ENCODE peak calls at places on chromosomes 6 and 20, in six cellular contexts. W, F, J, Z, V and S are unnamed samples.

GRCh38 chr20:53157443-53158408 is 185.6 kb downstream of the TSHZ2 start:
- DNase-seq in W (peak), Z (no peak), F (peak), V (peak), J (no peak), S (peak)

GRCh38 chr6:73323323-73323722 is 30.8 kb downstream of the DPPA5 start:
- DNase-seq in Z (no peak), V (no peak), F (no peak), J (no peak), W (no peak), S (no peak)

GRCh38 chr6:132401120-132401940 is at the start of gene MOXD1:
- DNase-seq in W (peak), Z (no peak), J (no peak), V (no peak), F (peak), S (peak)

GRCh38 chr20:56689852-56690485 is 60.9 kb downstream of the TFAP2C start:
- DNase-seq in W (no peak), J (no peak), F (no peak), V (no peak), Z (no peak), S (no peak)

GRCh38 chr6:167997642-167998041 is at the start of gene KIF25:
- DNase-seq in F (no peak), W (no peak), Z (no peak), J (no peak), V (no peak), S (no peak)

GRCh38 chr6:77470983-77471382 is 7.7 kb upstream of the HTR1B start:
- DNase-seq in J (no peak), F (no peak), V (no peak), Z (no peak), W (peak), S (no peak)

GRCh38 chr6:166679566-166679965 is 52.5 kb upstream of the RPS6KA2 start:
- DNase-seq in V (no peak), J (no peak), F (no peak), Z (no peak), W (no peak), S (no peak)

GRCh38 chr6:165106261-165106660 is 203.1 kb downstream of the C6orf118 start:
- DNase-seq in F (no peak), W (no peak), J (no peak), Z (no peak), V (no peak), S (no peak)

GRCh38 chr6:45644720-45645119 is 267.0 kb upstream of the SUPT3H start:
- DNase-seq in F (no peak), Z (no peak), W (no peak), J (no peak), V (no peak), S (no peak)

GRCh38 chr20:47464380-47465101 is 37.1 kb upstream of the NCOA3 start:
- DNase-seq in J (peak), V (no peak), Z (no peak), F (no peak), W (peak), S (peak)

GRCh38 chr6:45880139-45880538 is 135.5 kb downstream of the CLIC5 start:
- DNase-seq in Z (no peak), V (no peak), J (no peak), F (no peak), W (no peak), S (no peak)

GRCh38 chr20:1341561-1342265 is 12.8 kb upstream of the SDCBP2 start:
- DNase-seq in F (no peak), Z (no peak), J (peak), V (no peak), W (peak), S (peak)

GRCh38 chr20:50675671-50676376 is 15.5 kb downstream of the RIPOR3 start:
- DNase-seq in W (peak), J (no peak), F (no peak), Z (no peak), V (no peak), S (no peak)

GRCh38 chr6:84065718-84066290 is 32.2 kb downstream of the MRAP2 start:
- DNase-seq in Z (no peak), W (peak), F (no peak), V (no peak), J (peak), S (peak)

GRCh38 chr6:79230149-79230548 is 4.3 kb downstream of the HMGN3 start:
- DNase-seq in J (no peak), W (no peak), F (no peak), Z (no peak), V (no peak), S (no peak)

GRCh38 chr6:127177030-127177928 is 58.8 kb downstream of the RSPO3 start:
- DNase-seq in W (peak), Z (no peak), J (peak), V (no peak), F (no peak), S (peak)

GRCh38 chr6:42402184-42402583 is 49.5 kb downstream of the TRERF1 start:
- DNase-seq in V (peak), W (no peak), J (no peak), Z (no peak), F (peak), S (peak)

GRCh38 chr6:36851149-36851614 is 11.9 kb upstream of the CPNE5 start:
- DNase-seq in F (no peak), W (peak), V (no peak), J (peak), Z (no peak), S (peak)